ENCODE peak calls at places on chromosomes 12 and 14, in six cellular contexts. One of them, this sample, is unnamed.

GRCh38 chr14:45698462-45699134 is 445.6 kb upstream of the MIS18BP1 start:
- DNase-seq in Peyer's patch: no peak
- DNase-seq in CD4-positive, alpha-beta memory T cell: no peak
- DNase-seq in GM06990: no peak
- DNase-seq in thyroid gland: peak; percentile 69
- DNase-seq in psoas muscle: no peak
- DNase-seq in this sample: no peak

GRCh38 chr14:95198320-95198719 is 41.0 kb upstream of the DICER1 start:
- DNase-seq in Peyer's patch: no peak
- DNase-seq in CD4-positive, alpha-beta memory T cell: no peak
- DNase-seq in GM06990: no peak
- DNase-seq in thyroid gland: peak; percentile 28
- DNase-seq in psoas muscle: no peak
- DNase-seq in this sample: no peak

GRCh38 chr14:43956741-43957140 is 550.3 kb downstream of the FSCB start:
- DNase-seq in Peyer's patch: no peak
- DNase-seq in CD4-positive, alpha-beta memory T cell: no peak
- DNase-seq in GM06990: no peak
- DNase-seq in thyroid gland: no peak
- DNase-seq in psoas muscle: no peak
- DNase-seq in this sample: no peak

GRCh38 chr14:87896393-87897380 is 96.3 kb downstream of the GALC start:
- DNase-seq in Peyer's patch: no peak
- DNase-seq in CD4-positive, alpha-beta memory T cell: peak; percentile 6
- DNase-seq in GM06990: no peak
- DNase-seq in thyroid gland: no peak
- DNase-seq in psoas muscle: no peak
- DNase-seq in this sample: no peak

GRCh38 chr12:104498211-104498801 is 41.6 kb downstream of the CHST11 start:
- DNase-seq in Peyer's patch: no peak
- DNase-seq in CD4-positive, alpha-beta memory T cell: peak; percentile 68
- DNase-seq in GM06990: no peak
- DNase-seq in thyroid gland: no peak
- DNase-seq in psoas muscle: no peak
- DNase-seq in this sample: no peak

GRCh38 chr14:51816031-51816430 is 44.4 kb upstream of the GNG2 start:
- DNase-seq in Peyer's patch: no peak
- DNase-seq in CD4-positive, alpha-beta memory T cell: no peak
- DNase-seq in GM06990: no peak
- DNase-seq in thyroid gland: no peak
- DNase-seq in psoas muscle: no peak
- DNase-seq in this sample: no peak

GRCh38 chr14:68471964-68472508 is 320.8 kb downstream of the ZFP36L1 start:
- DNase-seq in Peyer's patch: no peak
- DNase-seq in CD4-positive, alpha-beta memory T cell: no peak
- DNase-seq in GM06990: no peak
- DNase-seq in thyroid gland: peak; percentile 39
- DNase-seq in psoas muscle: no peak
- DNase-seq in this sample: no peak

GRCh38 chr12:4379410-4379809 is at the start of gene FGF23:
- DNase-seq in Peyer's patch: no peak
- DNase-seq in CD4-positive, alpha-beta memory T cell: no peak
- DNase-seq in GM06990: no peak
- DNase-seq in thyroid gland: peak; percentile 11
- DNase-seq in psoas muscle: no peak
- DNase-seq in this sample: no peak

GRCh38 chr12:93098077-93098476 is 169.0 kb upstream of the EEA1 start:
- DNase-seq in Peyer's patch: peak; percentile 85
- DNase-seq in CD4-positive, alpha-beta memory T cell: peak; percentile 51
- DNase-seq in GM06990: peak; percentile 61
- DNase-seq in thyroid gland: peak; percentile 65
- DNase-seq in psoas muscle: peak; percentile 68
- DNase-seq in this sample: peak; percentile 76

GRCh38 chr12:109433618-109434017 is 43.5 kb downstream of the KCTD10 start:
- DNase-seq in Peyer's patch: no peak
- DNase-seq in CD4-positive, alpha-beta memory T cell: no peak
- DNase-seq in GM06990: no peak
- DNase-seq in thyroid gland: peak; percentile 63
- DNase-seq in psoas muscle: no peak
- DNase-seq in this sample: no peak

GRCh38 chr14:22276913-22277816 is 311.9 kb downstream of the DAD1 start:
- DNase-seq in Peyer's patch: no peak
- DNase-seq in CD4-positive, alpha-beta memory T cell: no peak
- DNase-seq in GM06990: no peak
- DNase-seq in thyroid gland: no peak
- DNase-seq in psoas muscle: no peak
- DNase-seq in this sample: no peak

GRCh38 chr12:46391630-46392029 is 19.1 kb upstream of the SLC38A2 start:
- DNase-seq in Peyer's patch: no peak
- DNase-seq in CD4-positive, alpha-beta memory T cell: no peak
- DNase-seq in GM06990: no peak
- DNase-seq in thyroid gland: peak; percentile 4
- DNase-seq in psoas muscle: no peak
- DNase-seq in this sample: no peak

GRCh38 chr14:96752156-96752555 is 45.0 kb upstream of the VRK1 start:
- DNase-seq in Peyer's patch: no peak
- DNase-seq in CD4-positive, alpha-beta memory T cell: no peak
- DNase-seq in GM06990: no peak
- DNase-seq in thyroid gland: no peak
- DNase-seq in psoas muscle: no peak
- DNase-seq in this sample: no peak

GRCh38 chr12:122659579-122659978 is 43.6 kb downstream of the HCAR2 start:
- DNase-seq in Peyer's patch: no peak
- DNase-seq in CD4-positive, alpha-beta memory T cell: no peak
- DNase-seq in GM06990: no peak
- DNase-seq in thyroid gland: no peak
- DNase-seq in psoas muscle: no peak
- DNase-seq in this sample: no peak

GRCh38 chr14:61703342-61704129 is 8.2 kb downstream of the HIF1A start:
- DNase-seq in Peyer's patch: no peak
- DNase-seq in CD4-positive, alpha-beta memory T cell: no peak
- DNase-seq in GM06990: no peak
- DNase-seq in thyroid gland: no peak
- DNase-seq in psoas muscle: no peak
- DNase-seq in this sample: no peak

GRCh38 chr12:105920161-105920684 is 218.5 kb downstream of the NUAK1 start:
- DNase-seq in Peyer's patch: no peak
- DNase-seq in CD4-positive, alpha-beta memory T cell: no peak
- DNase-seq in GM06990: no peak
- DNase-seq in thyroid gland: no peak
- DNase-seq in psoas muscle: no peak
- DNase-seq in this sample: no peak

GRCh38 chr12:30847259-30847658 is 79.3 kb upstream of the TSPAN11 start:
- DNase-seq in Peyer's patch: no peak
- DNase-seq in CD4-positive, alpha-beta memory T cell: peak; percentile 57
- DNase-seq in GM06990: peak; percentile 19
- DNase-seq in thyroid gland: no peak
- DNase-seq in psoas muscle: no peak
- DNase-seq in this sample: no peak

GRCh38 chr12:119225454-119225853 is 46.7 kb downstream of the HSPB8 start:
- DNase-seq in Peyer's patch: no peak
- DNase-seq in CD4-positive, alpha-beta memory T cell: no peak
- DNase-seq in GM06990: no peak
- DNase-seq in thyroid gland: no peak
- DNase-seq in psoas muscle: no peak
- DNase-seq in this sample: no peak

GRCh38 chr12:109773384-109774011 is 59.7 kb downstream of the TRPV4 start:
- DNase-seq in Peyer's patch: no peak
- DNase-seq in CD4-positive, alpha-beta memory T cell: no peak
- DNase-seq in GM06990: no peak
- DNase-seq in thyroid gland: peak; percentile 32
- DNase-seq in psoas muscle: peak; percentile 64
- DNase-seq in this sample: peak; percentile 47

GRCh38 chr14:30129795-30130194 is 202.1 kb upstream of the PRKD1 start:
- DNase-seq in Peyer's patch: no peak
- DNase-seq in CD4-positive, alpha-beta memory T cell: no peak
- DNase-seq in GM06990: no peak
- DNase-seq in thyroid gland: no peak
- DNase-seq in psoas muscle: no peak
- DNase-seq in this sample: no peak

GRCh38 chr14:95496690-95497241 is 19.7 kb downstream of the SYNE3 start:
- DNase-seq in Peyer's patch: no peak
- DNase-seq in CD4-positive, alpha-beta memory T cell: no peak
- DNase-seq in GM06990: no peak
- DNase-seq in thyroid gland: peak; percentile 51
- DNase-seq in psoas muscle: no peak
- DNase-seq in this sample: no peak

GRCh38 chr12:132739600-132740312 is 21.9 kb downstream of the ANKLE2 start:
- DNase-seq in Peyer's patch: no peak
- DNase-seq in CD4-positive, alpha-beta memory T cell: no peak
- DNase-seq in GM06990: no peak
- DNase-seq in thyroid gland: no peak
- DNase-seq in psoas muscle: no peak
- DNase-seq in this sample: no peak

GRCh38 chr12:2443766-2444165 is 351.0 kb upstream of the FKBP4 start:
- DNase-seq in Peyer's patch: no peak
- DNase-seq in CD4-positive, alpha-beta memory T cell: no peak
- DNase-seq in GM06990: no peak
- DNase-seq in thyroid gland: no peak
- DNase-seq in psoas muscle: no peak
- DNase-seq in this sample: no peak

GRCh38 chr12:2435511-2435910 is 359.3 kb upstream of the FKBP4 start:
- DNase-seq in Peyer's patch: no peak
- DNase-seq in CD4-positive, alpha-beta memory T cell: no peak
- DNase-seq in GM06990: no peak
- DNase-seq in thyroid gland: no peak
- DNase-seq in psoas muscle: no peak
- DNase-seq in this sample: no peak

GRCh38 chr12:2439332-2440100 is 355.3 kb upstream of the FKBP4 start:
- DNase-seq in Peyer's patch: no peak
- DNase-seq in CD4-positive, alpha-beta memory T cell: no peak
- DNase-seq in GM06990: no peak
- DNase-seq in thyroid gland: no peak
- DNase-seq in psoas muscle: no peak
- DNase-seq in this sample: no peak
- H3K27me3 ChIP-seq in Peyer's patch: no peaks in the 10 kb centered on the region
- H3K27me3 ChIP-seq in CD4-positive, alpha-beta memory T cell: no peaks in the 10 kb centered on the region
- H3K27me3 ChIP-seq in GM06990: peaks cover 4% of the 10 kb centered on the region
- H3K27me3 ChIP-seq in thyroid gland: no peaks in the 10 kb centered on the region
- H3K27me3 ChIP-seq in psoas muscle: peaks cover 1% of the 10 kb centered on the region
- H3K27me3 ChIP-seq in this sample: no peaks in the 10 kb centered on the region

GRCh38 chr14:36506732-36507614 is 13.1 kb downstream of the NKX2-1 start:
- DNase-seq in Peyer's patch: no peak
- DNase-seq in CD4-positive, alpha-beta memory T cell: no peak
- DNase-seq in GM06990: no peak
- DNase-seq in thyroid gland: peak; percentile 74
- DNase-seq in psoas muscle: no peak
- DNase-seq in this sample: no peak

GRCh38 chr14:36505892-36506731 is 13.9 kb downstream of the NKX2-1 start:
- DNase-seq in Peyer's patch: no peak
- DNase-seq in CD4-positive, alpha-beta memory T cell: no peak
- DNase-seq in GM06990: no peak
- DNase-seq in thyroid gland: peak; percentile 77
- DNase-seq in psoas muscle: no peak
- DNase-seq in this sample: no peak

GRCh38 chr14:36509056-36509917 is 10.7 kb downstream of the NKX2-1 start:
- DNase-seq in Peyer's patch: no peak
- DNase-seq in CD4-positive, alpha-beta memory T cell: no peak
- DNase-seq in GM06990: no peak
- DNase-seq in thyroid gland: peak; percentile 36
- DNase-seq in psoas muscle: no peak
- DNase-seq in this sample: no peak

GRCh38 chr14:36508418-36509051 is 11.5 kb downstream of the NKX2-1 start:
- DNase-seq in Peyer's patch: no peak
- DNase-seq in CD4-positive, alpha-beta memory T cell: no peak
- DNase-seq in GM06990: no peak
- DNase-seq in thyroid gland: peak; percentile 78
- DNase-seq in psoas muscle: no peak
- DNase-seq in this sample: no peak

DNA sequence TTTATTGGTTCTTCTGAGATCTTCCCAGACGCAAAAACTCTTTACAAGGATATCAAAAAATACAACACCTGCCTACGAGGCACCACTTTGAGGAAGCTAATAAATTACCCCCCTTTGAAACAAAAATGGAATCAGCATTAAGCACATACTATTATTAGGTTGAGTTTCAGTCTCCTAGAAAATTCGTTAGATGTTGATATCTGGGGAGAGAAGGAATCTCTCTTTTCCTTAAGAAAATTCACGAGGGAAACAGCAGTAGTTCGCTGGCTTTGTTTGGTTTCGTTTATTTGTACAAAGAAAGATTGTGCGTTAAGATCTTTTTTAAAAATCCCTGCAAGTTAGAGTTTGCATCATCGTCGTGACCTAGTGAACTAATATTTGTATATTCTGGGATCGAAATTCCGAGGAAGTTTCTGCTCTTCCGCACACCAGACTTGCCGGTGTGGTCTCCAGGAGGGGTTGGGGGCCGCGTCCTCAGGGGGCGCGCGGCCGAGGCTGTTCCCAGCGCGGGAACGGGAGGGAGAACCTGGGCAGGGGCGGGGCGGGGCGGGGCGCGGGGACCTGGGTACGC is 12.1 kb downstream of the NKX2-1 start:
- DNase-seq in Peyer's patch: no peak
- DNase-seq in CD4-positive, alpha-beta memory T cell: no peak
- DNase-seq in GM06990: no peak
- DNase-seq in thyroid gland: no peak
- DNase-seq in psoas muscle: no peak
- DNase-seq in this sample: no peak
- H3K27me3 ChIP-seq in Peyer's patch: peaks cover 54% of the 10 kb centered on the region
- H3K27me3 ChIP-seq in CD4-positive, alpha-beta memory T cell: peaks cover 39% of the 10 kb centered on the region
- H3K27me3 ChIP-seq in GM06990: peaks cover 1% of the 10 kb centered on the region
- H3K27me3 ChIP-seq in thyroid gland: no peaks in the 10 kb centered on the region
- H3K27me3 ChIP-seq in psoas muscle: peaks cover 57% of the 10 kb centered on the region
- H3K27me3 ChIP-seq in this sample: no peaks in the 10 kb centered on the region

GRCh38 chr12:111038075-111038474 is 117.7 kb upstream of the MYL2 start:
- DNase-seq in Peyer's patch: no peak
- DNase-seq in CD4-positive, alpha-beta memory T cell: no peak
- DNase-seq in GM06990: no peak
- DNase-seq in thyroid gland: no peak
- DNase-seq in psoas muscle: no peak
- DNase-seq in this sample: no peak

GRCh38 chr12:111038941-111039340 is 118.6 kb upstream of the MYL2 start:
- DNase-seq in Peyer's patch: no peak
- DNase-seq in CD4-positive, alpha-beta memory T cell: no peak
- DNase-seq in GM06990: no peak
- DNase-seq in thyroid gland: no peak
- DNase-seq in psoas muscle: no peak
- DNase-seq in this sample: no peak

GRCh38 chr12:111035578-111036301 is 115.4 kb upstream of the MYL2 start:
- DNase-seq in Peyer's patch: no peak
- DNase-seq in CD4-positive, alpha-beta memory T cell: no peak
- DNase-seq in GM06990: no peak
- DNase-seq in thyroid gland: peak; percentile 75
- DNase-seq in psoas muscle: no peak
- DNase-seq in this sample: no peak

GRCh38 chr12:111034911-111035577 is 114.7 kb upstream of the MYL2 start:
- DNase-seq in Peyer's patch: no peak
- DNase-seq in CD4-positive, alpha-beta memory T cell: no peak
- DNase-seq in GM06990: peak; percentile 25
- DNase-seq in thyroid gland: peak; percentile 58
- DNase-seq in psoas muscle: no peak
- DNase-seq in this sample: no peak

GRCh38 chr12:111037047-111037446 is 116.7 kb upstream of the MYL2 start:
- DNase-seq in Peyer's patch: no peak
- DNase-seq in CD4-positive, alpha-beta memory T cell: no peak
- DNase-seq in GM06990: no peak
- DNase-seq in thyroid gland: peak; percentile 73
- DNase-seq in psoas muscle: no peak
- DNase-seq in this sample: no peak
- H3K27me3 ChIP-seq in Peyer's patch: peaks cover 25% of the 10 kb centered on the region
- H3K27me3 ChIP-seq in CD4-positive, alpha-beta memory T cell: peaks cover 29% of the 10 kb centered on the region
- H3K27me3 ChIP-seq in GM06990: no peaks in the 10 kb centered on the region
- H3K27me3 ChIP-seq in thyroid gland: no peaks in the 10 kb centered on the region
- H3K27me3 ChIP-seq in psoas muscle: peaks cover 23% of the 10 kb centered on the region
- H3K27me3 ChIP-seq in this sample: no peaks in the 10 kb centered on the region

GRCh38 chr12:97047361-97047760 is 140.3 kb downstream of the NEDD1 start:
- DNase-seq in Peyer's patch: no peak
- DNase-seq in CD4-positive, alpha-beta memory T cell: no peak
- DNase-seq in GM06990: no peak
- DNase-seq in thyroid gland: no peak
- DNase-seq in psoas muscle: no peak
- DNase-seq in this sample: no peak
- H3K27me3 ChIP-seq in Peyer's patch: no peaks in the 10 kb centered on the region
- H3K27me3 ChIP-seq in CD4-positive, alpha-beta memory T cell: no peaks in the 10 kb centered on the region
- H3K27me3 ChIP-seq in GM06990: no peaks in the 10 kb centered on the region
- H3K27me3 ChIP-seq in thyroid gland: no peaks in the 10 kb centered on the region
- H3K27me3 ChIP-seq in psoas muscle: no peaks in the 10 kb centered on the region
- H3K27me3 ChIP-seq in this sample: no peaks in the 10 kb centered on the region